ENCODE peak calls at places on chromosome 1, in six cellular contexts. One of them, this sample, is unnamed.

GRCh38 chr1:154558610-154559495 is at the start of gene UBE2Q1:
- DNase-seq in SK-N-SH: peak
- DNase-seq in H1: peak
- DNase-seq in K562: peak
- DNase-seq in GM12878: peak
- DNase-seq in HepG2: peak
- DNase-seq in this sample: peak

GRCh38 chr1:109989656-109990653 is 5.4 kb downstream of the AHCYL1 start:
- DNase-seq in SK-N-SH: no peak
- DNase-seq in K562: no peak
- DNase-seq in GM12878: no peak
- DNase-seq in HepG2: no peak
- DNase-seq in H1: no peak
- DNase-seq in this sample: no peak

GRCh38 chr1:24341260-24341659 is 22.1 kb downstream of the GRHL3 start:
- DNase-seq in H1: no peak
- DNase-seq in K562: no peak
- DNase-seq in GM12878: no peak
- DNase-seq in SK-N-SH: no peak
- DNase-seq in HepG2: no peak
- DNase-seq in this sample: no peak

GRCh38 chr1:46522969-46523320 is 28.5 kb downstream of the KNCN start:
- DNase-seq in K562: peak
- DNase-seq in HepG2: no peak
- DNase-seq in H1: peak
- DNase-seq in SK-N-SH: no peak
- DNase-seq in GM12878: no peak
- DNase-seq in this sample: no peak

GRCh38 chr1:84632975-84633427 is 57.3 kb downstream of the SSX2IP start:
- DNase-seq in K562: peak
- DNase-seq in SK-N-SH: no peak
- DNase-seq in H1: no peak
- DNase-seq in GM12878: no peak
- DNase-seq in HepG2: no peak
- DNase-seq in this sample: peak

GRCh38 chr1:174425121-174425520 is 22.6 kb upstream of the GPR52 start:
- DNase-seq in HepG2: no peak
- DNase-seq in K562: no peak
- DNase-seq in GM12878: no peak
- DNase-seq in H1: no peak
- DNase-seq in SK-N-SH: no peak
- DNase-seq in this sample: no peak

GRCh38 chr1:211259596-211260126 is 495 bp downstream of the RCOR3 start:
- DNase-seq in HepG2: peak
- DNase-seq in GM12878: no peak
- DNase-seq in SK-N-SH: peak
- DNase-seq in H1: no peak
- DNase-seq in K562: peak
- DNase-seq in this sample: no peak

GRCh38 chr1:166925791-166926483 is 49.4 kb downstream of the ILDR2 start:
- DNase-seq in H1: no peak
- DNase-seq in SK-N-SH: no peak
- DNase-seq in HepG2: peak
- DNase-seq in K562: no peak
- DNase-seq in GM12878: no peak
- DNase-seq in this sample: no peak

GRCh38 chr1:43447891-43448708 is 5.6 kb downstream of the HYI start:
- DNase-seq in H1: no peak
- DNase-seq in K562: no peak
- DNase-seq in GM12878: no peak
- DNase-seq in SK-N-SH: no peak
- DNase-seq in HepG2: no peak
- DNase-seq in this sample: no peak

GRCh38 chr1:191320062-191320461 is 838.2 kb upstream of the RGS18 start:
- DNase-seq in H1: no peak
- DNase-seq in HepG2: no peak
- DNase-seq in SK-N-SH: no peak
- DNase-seq in K562: no peak
- DNase-seq in GM12878: no peak
- DNase-seq in this sample: no peak

GRCh38 chr1:201267481-201268229 is 15.7 kb upstream of the PKP1 start:
- DNase-seq in HepG2: no peak
- DNase-seq in SK-N-SH: no peak
- DNase-seq in H1: no peak
- DNase-seq in GM12878: no peak
- DNase-seq in K562: no peak
- DNase-seq in this sample: no peak

GRCh38 chr1:100649128-100649527 is 70.4 kb upstream of the VCAM1 start:
- DNase-seq in HepG2: no peak
- DNase-seq in SK-N-SH: no peak
- DNase-seq in GM12878: no peak
- DNase-seq in H1: no peak
- DNase-seq in K562: no peak
- DNase-seq in this sample: no peak

GRCh38 chr1:24526940-24527542 is 24.4 kb downstream of the RCAN3 start:
- DNase-seq in K562: peak
- DNase-seq in SK-N-SH: peak
- DNase-seq in H1: no peak
- DNase-seq in HepG2: no peak
- DNase-seq in GM12878: no peak
- DNase-seq in this sample: peak

GRCh38 chr1:17206196-17206595 is 1.3 kb downstream of the PADI1 start:
- DNase-seq in HepG2: no peak
- DNase-seq in SK-N-SH: no peak
- DNase-seq in GM12878: no peak
- DNase-seq in H1: no peak
- DNase-seq in K562: no peak
- DNase-seq in this sample: no peak

GRCh38 chr1:30638811-30639210 is 84.6 kb downstream of the MATN1 start:
- DNase-seq in SK-N-SH: no peak
- DNase-seq in H1: no peak
- DNase-seq in HepG2: no peak
- DNase-seq in GM12878: no peak
- DNase-seq in K562: no peak
- DNase-seq in this sample: no peak

GRCh38 chr1:235908742-235909520 is 42.2 kb upstream of the LYST start:
- DNase-seq in GM12878: no peak
- DNase-seq in H1: no peak
- DNase-seq in HepG2: no peak
- DNase-seq in SK-N-SH: no peak
- DNase-seq in K562: no peak
- DNase-seq in this sample: peak

GRCh38 chr1:38502772-38503171 is 356.8 kb downstream of the RRAGC start:
- DNase-seq in GM12878: no peak
- DNase-seq in HepG2: no peak
- DNase-seq in H1: peak
- DNase-seq in K562: no peak
- DNase-seq in SK-N-SH: no peak
- DNase-seq in this sample: no peak

GRCh38 chr1:216812966-216813365 is 89.7 kb upstream of the ESRRG start:
- DNase-seq in HepG2: no peak
- DNase-seq in SK-N-SH: no peak
- DNase-seq in GM12878: no peak
- DNase-seq in K562: no peak
- DNase-seq in H1: no peak
- DNase-seq in this sample: no peak

GRCh38 chr1:115648717-115649691 is 7.2 kb downstream of the VANGL1 start:
- DNase-seq in HepG2: no peak
- DNase-seq in GM12878: peak
- DNase-seq in H1: no peak
- DNase-seq in SK-N-SH: no peak
- DNase-seq in K562: peak
- DNase-seq in this sample: no peak

GRCh38 chr1:71196685-71197084 is 115.8 kb upstream of the ZRANB2 start:
- DNase-seq in GM12878: no peak
- DNase-seq in K562: no peak
- DNase-seq in H1: no peak
- DNase-seq in SK-N-SH: peak
- DNase-seq in HepG2: no peak
- DNase-seq in this sample: no peak

GRCh38 chr1:6690186-6690585 is 11.4 kb downstream of the DNAJC11 start:
- DNase-seq in K562: no peak
- DNase-seq in SK-N-SH: no peak
- DNase-seq in H1: no peak
- DNase-seq in GM12878: no peak
- DNase-seq in HepG2: no peak
- DNase-seq in this sample: no peak

GRCh38 chr1:198492872-198493271 is 47.6 kb downstream of the ATP6V1G3 start:
- DNase-seq in HepG2: no peak
- DNase-seq in K562: no peak
- DNase-seq in GM12878: no peak
- DNase-seq in SK-N-SH: no peak
- DNase-seq in H1: no peak
- DNase-seq in this sample: no peak

GRCh38 chr1:154440031-154440430 is 34.9 kb downstream of the IL6R start:
- DNase-seq in GM12878: no peak
- DNase-seq in HepG2: no peak
- DNase-seq in H1: no peak
- DNase-seq in K562: no peak
- DNase-seq in SK-N-SH: no peak
- DNase-seq in this sample: no peak

GRCh38 chr1:229075217-229075616 is 195.7 kb upstream of the RAB4A start:
- DNase-seq in SK-N-SH: no peak
- DNase-seq in H1: no peak
- DNase-seq in GM12878: no peak
- DNase-seq in HepG2: no peak
- DNase-seq in K562: no peak
- DNase-seq in this sample: no peak

GRCh38 chr1:24551910-24552571 is 3.8 kb upstream of the NCMAP start:
- DNase-seq in H1: no peak
- DNase-seq in K562: no peak
- DNase-seq in SK-N-SH: peak
- DNase-seq in GM12878: no peak
- DNase-seq in HepG2: peak
- DNase-seq in this sample: no peak

GRCh38 chr1:93816970-93817738 is 61.9 kb downstream of the DNTTIP2 start:
- DNase-seq in SK-N-SH: peak
- DNase-seq in H1: no peak
- DNase-seq in K562: peak
- DNase-seq in HepG2: peak
- DNase-seq in GM12878: no peak
- DNase-seq in this sample: no peak

GRCh38 chr1:86748622-86749373 is 44.4 kb downstream of the SH3GLB1 start:
- DNase-seq in H1: no peak
- DNase-seq in SK-N-SH: no peak
- DNase-seq in HepG2: no peak
- DNase-seq in K562: no peak
- DNase-seq in GM12878: no peak
- DNase-seq in this sample: no peak

GRCh38 chr1:1125945-1126344 is 10.1 kb upstream of the C1orf159 start:
- DNase-seq in K562: no peak
- DNase-seq in HepG2: no peak
- DNase-seq in SK-N-SH: no peak
- DNase-seq in H1: no peak
- DNase-seq in GM12878: no peak
- DNase-seq in this sample: no peak

GRCh38 chr1:97693601-97694000 is 227.2 kb downstream of the DPYD start:
- DNase-seq in H1: no peak
- DNase-seq in SK-N-SH: no peak
- DNase-seq in GM12878: no peak
- DNase-seq in K562: no peak
- DNase-seq in HepG2: no peak
- DNase-seq in this sample: no peak

DNA sequence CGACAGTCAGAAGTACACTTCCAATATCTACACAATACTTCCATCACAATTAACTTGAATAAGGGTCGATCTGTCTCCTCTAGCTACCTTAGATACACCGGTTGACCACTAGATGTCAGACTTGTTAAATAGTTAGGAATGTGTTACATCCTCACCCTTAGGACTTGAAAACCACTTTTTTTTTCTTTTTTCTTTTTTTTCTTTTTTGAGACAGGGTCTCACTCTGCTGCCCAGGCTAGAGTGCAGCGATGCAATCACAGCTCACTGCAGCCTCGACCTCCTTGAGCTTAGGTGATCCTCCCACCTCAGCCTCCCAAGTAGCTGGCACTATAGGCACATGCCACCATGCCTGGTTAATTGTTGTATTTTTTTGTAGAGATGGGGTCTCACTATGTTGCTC is 120.4 kb upstream of the GREM2 start:
- DNase-seq in HepG2: peak
- DNase-seq in GM12878: no peak
- DNase-seq in K562: peak
- DNase-seq in SK-N-SH: peak
- DNase-seq in H1: no peak
- DNase-seq in this sample: peak
- TF ChIP-seq YY1 in HepG2: no peak
- TF ChIP-seq YY1 in GM12878: no peak
- TF ChIP-seq YY1 in K562: no peak
- TF ChIP-seq YY1 in SK-N-SH: no peak
- TF ChIP-seq YY1 in H1: no peak
- TF ChIP-seq YY1 in this sample: no peak

DNA sequence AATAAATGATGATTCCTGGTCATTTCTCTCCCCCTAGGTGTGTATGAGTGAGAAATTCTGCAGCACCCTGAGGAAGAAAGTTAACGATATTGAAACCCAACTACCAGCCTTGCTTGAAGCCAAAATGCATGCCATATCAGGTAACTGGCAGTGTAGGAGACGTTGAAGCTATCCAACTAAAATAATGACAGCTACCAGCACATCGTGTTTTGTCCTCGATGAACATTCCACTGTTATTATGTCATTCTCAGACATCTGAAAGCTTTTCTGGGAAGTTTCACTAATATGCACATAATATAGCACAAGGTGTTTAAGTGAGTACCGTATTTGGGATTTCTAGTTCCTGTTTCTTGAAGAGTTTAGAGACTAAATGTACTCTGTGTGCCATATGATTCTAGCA is 173.5 kb downstream of the DISC1 start:
- DNase-seq in K562: no peak
- DNase-seq in GM12878: no peak
- DNase-seq in HepG2: no peak
- DNase-seq in H1: no peak
- DNase-seq in SK-N-SH: no peak
- DNase-seq in this sample: no peak
- TF ChIP-seq SIN3A in K562: no peak
- TF ChIP-seq SIN3A in GM12878: no peak
- TF ChIP-seq SIN3A in HepG2: no peak
- TF ChIP-seq SIN3A in H1: no peak
- TF ChIP-seq SIN3A in SK-N-SH: no peak
- TF ChIP-seq SIN3A in this sample: no peak

GRCh38 chr1:29592731-29593130 is 356.4 kb downstream of the PTPRU start:
- DNase-seq in K562: no peak
- DNase-seq in H1: no peak
- DNase-seq in HepG2: no peak
- DNase-seq in GM12878: no peak
- DNase-seq in SK-N-SH: no peak
- DNase-seq in this sample: no peak
- TF ChIP-seq YY1 in K562: no peak
- TF ChIP-seq YY1 in H1: no peak
- TF ChIP-seq YY1 in HepG2: no peak
- TF ChIP-seq YY1 in GM12878: no peak
- TF ChIP-seq YY1 in SK-N-SH: no peak
- TF ChIP-seq YY1 in this sample: no peak

DNA sequence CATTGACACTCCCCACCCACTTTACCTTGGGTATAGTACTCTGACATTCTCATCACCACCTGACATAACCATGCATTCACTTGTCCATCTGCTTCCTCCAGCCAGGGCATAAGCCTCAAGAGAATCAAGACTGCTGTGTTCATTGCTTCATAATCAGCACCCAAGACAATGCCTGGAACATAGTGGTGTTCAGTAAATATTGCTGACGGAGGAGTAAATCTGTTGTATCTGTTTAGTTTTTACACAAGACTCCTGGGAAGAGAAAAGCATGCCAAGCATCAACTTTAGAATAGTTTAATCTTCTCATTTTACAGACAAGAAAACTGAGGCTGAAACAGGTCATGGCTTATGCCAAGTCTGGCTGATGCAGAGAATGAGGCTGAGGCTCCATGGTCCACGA is 173.9 kb upstream of the DUSP10 start:
- DNase-seq in H1: no peak
- DNase-seq in K562: no peak
- DNase-seq in GM12878: no peak
- DNase-seq in SK-N-SH: no peak
- DNase-seq in HepG2: no peak
- DNase-seq in this sample: no peak
- TF ChIP-seq SIN3A in H1: no peak
- TF ChIP-seq SIN3A in K562: no peak
- TF ChIP-seq SIN3A in GM12878: no peak
- TF ChIP-seq SIN3A in SK-N-SH: no peak
- TF ChIP-seq SIN3A in HepG2: no peak
- TF ChIP-seq SIN3A in this sample: no peak